ENCODE peak calls at places on chromosome 9, in four cellular contexts. One of them, this sample, is unnamed.

GRCh38 chr9:29390859-29391258 is 1817.6 kb upstream of the C9orf72 start:
- DNase-seq in T-helper 9 cell: no peak
- DNase-seq in WTC11: peak
- DNase-seq in Calu3: no peak
- DNase-seq in this sample: no peak

GRCh38 chr9:29211681-29212589 is 1638.7 kb upstream of the C9orf72 start:
- DNase-seq in T-helper 9 cell: no peak
- DNase-seq in WTC11: peak
- DNase-seq in Calu3: peak
- DNase-seq in this sample: no peak

GRCh38 chr9:80948107-80948506 is 741.2 kb downstream of the TLE1 start:
- DNase-seq in T-helper 9 cell: no peak
- DNase-seq in Calu3: no peak
- DNase-seq in WTC11: no peak
- DNase-seq in this sample: no peak

GRCh38 chr9:97293207-97293721 is 14.2 kb upstream of the CCDC180 start:
- DNase-seq in T-helper 9 cell: no peak
- DNase-seq in Calu3: no peak
- DNase-seq in WTC11: no peak
- DNase-seq in this sample: no peak

GRCh38 chr9:42388846-42389245 is 205.4 kb downstream of the SPATA31A6 start:
- DNase-seq in T-helper 9 cell: no peak
- DNase-seq in Calu3: no peak
- DNase-seq in WTC11: no peak
- DNase-seq in this sample: no peak

GRCh38 chr9:17863213-17863883 is 284.5 kb downstream of the SH3GL2 start:
- DNase-seq in Calu3: no peak
- DNase-seq in T-helper 9 cell: no peak
- DNase-seq in WTC11: no peak
- DNase-seq in this sample: no peak

GRCh38 chr9:107336718-107337360 is 53.8 kb downstream of the RAD23B start:
- DNase-seq in Calu3: peak
- DNase-seq in T-helper 9 cell: no peak
- DNase-seq in WTC11: no peak
- DNase-seq in this sample: no peak

GRCh38 chr9:113233146-113233545 is 11.8 kb downstream of the SLC31A1 start:
- DNase-seq in WTC11: no peak
- DNase-seq in T-helper 9 cell: no peak
- DNase-seq in Calu3: no peak
- DNase-seq in this sample: no peak

GRCh38 chr9:26723486-26723885 is 169.1 kb downstream of the CAAP1 start:
- DNase-seq in Calu3: peak
- DNase-seq in T-helper 9 cell: no peak
- DNase-seq in WTC11: peak
- DNase-seq in this sample: peak

GRCh38 chr9:34987160-34988040 is 2.1 kb upstream of the DNAJB5 start:
- DNase-seq in T-helper 9 cell: no peak
- DNase-seq in WTC11: no peak
- DNase-seq in Calu3: no peak
- DNase-seq in this sample: no peak

GRCh38 chr9:129568560-129569505 is 52.1 kb downstream of the C9orf50 start:
- DNase-seq in Calu3: peak
- DNase-seq in WTC11: peak
- DNase-seq in T-helper 9 cell: peak
- DNase-seq in this sample: no peak

GRCh38 chr9:128677787-128678186 is 11.2 kb upstream of the SET start:
- DNase-seq in WTC11: no peak
- DNase-seq in Calu3: no peak
- DNase-seq in T-helper 9 cell: no peak
- DNase-seq in this sample: no peak

GRCh38 chr9:18857769-18858168 is 175.2 kb downstream of the SAXO1 start:
- DNase-seq in WTC11: no peak
- DNase-seq in T-helper 9 cell: no peak
- DNase-seq in Calu3: no peak
- DNase-seq in this sample: no peak